ENCODE peak calls at places on chromosomes 2 and 18, in six cellular contexts. R is trophoblast cell, M is fibroblast of lung, Z is astrocyte, Q is PC-3, U is keratinocyte. E is an unnamed sample.
A peak's percentile ranks its signal among the peaks of the same experiment; 100 is the strongest.

GRCh38 chr2:8661736-8662135 is 20.1 kb upstream of the ID2 start:
- DNase-seq in R (no peak), M (peak; percentile 53), Z (peak; percentile 28), Q (no peak), U (no peak), E (no peak)

GRCh38 chr18:46759885-46760284 is 3.0 kb upstream of the ST8SIA5 start:
- DNase-seq in R (no peak), Q (no peak), U (no peak), Z (no peak), M (no peak), E (no peak)

GRCh38 chr18:30376515-30376914 is 666.0 kb downstream of the DSC3 start:
- DNase-seq in Q (peak; percentile 57), U (no peak), R (no peak), M (no peak), Z (no peak), E (no peak)

GRCh38 chr2:199468561-199469513 is 11.1 kb upstream of the SATB2 start:
- DNase-seq in M (no peak), U (no peak), Q (no peak), R (no peak), Z (no peak), E (no peak)

GRCh38 chr2:166147883-166148282 is 20.1 kb upstream of the SCN1A start:
- DNase-seq in U (no peak), Q (no peak), Z (no peak), M (no peak), R (no peak), E (no peak)

GRCh38 chr2:68255736-68256450 is 3.6 kb upstream of the PPP3R1 start:
- DNase-seq in R (peak; percentile 95), Q (peak; percentile 54), M (peak; percentile 83), Z (peak; percentile 74), U (no peak), E (peak; percentile 46)

GRCh38 chr2:60961457-60961856 is 56.1 kb upstream of the PEX13 start:
- DNase-seq in U (no peak), M (peak; percentile 47), Q (peak; percentile 93), Z (peak; percentile 26), R (peak; percentile 95), E (peak; percentile 93)

GRCh38 chr18:31183302-31183701 is 20.6 kb upstream of the DSC1 start:
- DNase-seq in U (no peak), Q (no peak), M (no peak), Z (no peak), R (no peak), E (no peak)

GRCh38 chr2:199875400-199875799 is 24.4 kb upstream of the FTCDNL1 start:
- DNase-seq in Q (no peak), R (peak; percentile 78), Z (peak; percentile 6), U (no peak), M (peak; percentile 22), E (no peak)

GRCh38 chr2:119367472-119368099 is 809 bp downstream of the DBI start:
- DNase-seq in R (peak; percentile 44), Z (no peak), U (no peak), Q (peak; percentile 37), M (peak; percentile 8), E (peak; percentile 39)

GRCh38 chr2:217858519-217859466 is 144.0 kb downstream of the TNS1 start:
- DNase-seq in U (no peak), Z (peak; percentile 78), R (peak; percentile 56), Q (no peak), M (peak; percentile 82), E (no peak)

GRCh38 chr2:27717070-27717453 is 53.4 kb downstream of the SLC4A1AP start:
- DNase-seq in Z (peak; percentile 66), U (peak; percentile 81), M (peak; percentile 71), Q (peak; percentile 36), R (peak; percentile 69), E (peak; percentile 95)

GRCh38 chr2:28169492-28169891 is 223.2 kb upstream of the FOSL2 start:
- DNase-seq in R (no peak), U (no peak), Q (no peak), Z (no peak), M (no peak), E (no peak)

GRCh38 chr2:82950148-82950547 is 1508.9 kb downstream of the SUCLG1 start:
- DNase-seq in Q (no peak), R (no peak), Z (no peak), U (no peak), M (no peak), E (no peak)

GRCh38 chr2:99818842-99819241 is 323.5 kb downstream of the AFF3 start:
- DNase-seq in U (no peak), R (no peak), Z (peak; percentile 21), M (no peak), Q (peak; percentile 71), E (peak; percentile 24)

GRCh38 chr2:72562451-72563153 is 263.2 kb downstream of the EXOC6B start:
- DNase-seq in R (peak; percentile 89), Q (no peak), U (no peak), Z (peak; percentile 79), M (peak; percentile 83), E (peak; percentile 2)

GRCh38 chr2:144580521-144581153 is 60.7 kb upstream of the ZEB2 start:
- DNase-seq in R (no peak), U (no peak), M (no peak), Q (no peak), Z (no peak), E (no peak)

GRCh38 chr2:171318463-171318934 is 115.3 kb downstream of the METTL8 start:
- DNase-seq in M (peak; percentile 56), R (no peak), Z (peak; percentile 26), U (no peak), Q (no peak), E (no peak)

GRCh38 chr2:144376926-144377325 is 143.0 kb downstream of the ZEB2 start:
- DNase-seq in Q (no peak), Z (peak; percentile 68), R (no peak), M (peak; percentile 76), U (no peak), E (no peak)

GRCh38 chr2:239391286-239392071 is 9.3 kb downstream of the HDAC4 start:
- DNase-seq in R (no peak), U (no peak), M (no peak), Q (no peak), Z (no peak), E (no peak)

GRCh38 chr2:14601070-14601770 is 31.3 kb upstream of the LRATD1 start:
- DNase-seq in Q (peak; percentile 43), R (no peak), M (peak; percentile 23), U (peak; percentile 42), Z (peak; percentile 11), E (peak; percentile 55)

GRCh38 chr2:128322651-128323491 is 4.2 kb upstream of the HS6ST1 start:
- DNase-seq in U (no peak), Z (no peak), Q (no peak), R (no peak), M (no peak), E (no peak)

GRCh38 chr2:111967018-111967417 is 68.6 kb downstream of the MERTK start:
- DNase-seq in M (no peak), U (no peak), Q (no peak), R (no peak), Z (no peak), E (no peak)

DNA sequence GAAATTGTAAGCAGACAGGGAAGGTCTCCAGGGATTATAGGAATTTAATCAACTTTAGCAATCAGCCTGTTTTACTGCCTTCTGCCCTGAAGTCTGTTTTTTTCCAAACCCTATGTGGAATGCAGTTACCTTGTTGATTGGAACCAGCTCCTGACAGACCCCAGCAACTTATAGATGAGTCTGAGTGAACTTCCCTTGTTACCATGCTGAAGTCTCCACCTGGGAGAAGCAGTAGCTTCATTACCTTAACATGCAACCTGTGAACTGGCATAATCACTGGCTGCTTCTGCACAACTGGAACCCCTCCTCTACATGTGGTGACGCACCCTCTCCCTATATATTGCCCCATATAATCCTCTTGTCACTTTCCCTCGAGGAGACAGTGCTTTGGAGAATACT is 226.3 kb upstream of the SPOPL start:
- DNase-seq in Q (peak; percentile 12), M (no peak), U (no peak), R (no peak), Z (no peak), E (no peak)
- H3K27ac ChIP-seq in Q (peak overlapping the region; percentile 95), M (no peak overlapping the region), U (no peak overlapping the region), R (peak overlapping the region; percentile 96), Z (no peak overlapping the region), E (no peak overlapping the region)

DNA sequence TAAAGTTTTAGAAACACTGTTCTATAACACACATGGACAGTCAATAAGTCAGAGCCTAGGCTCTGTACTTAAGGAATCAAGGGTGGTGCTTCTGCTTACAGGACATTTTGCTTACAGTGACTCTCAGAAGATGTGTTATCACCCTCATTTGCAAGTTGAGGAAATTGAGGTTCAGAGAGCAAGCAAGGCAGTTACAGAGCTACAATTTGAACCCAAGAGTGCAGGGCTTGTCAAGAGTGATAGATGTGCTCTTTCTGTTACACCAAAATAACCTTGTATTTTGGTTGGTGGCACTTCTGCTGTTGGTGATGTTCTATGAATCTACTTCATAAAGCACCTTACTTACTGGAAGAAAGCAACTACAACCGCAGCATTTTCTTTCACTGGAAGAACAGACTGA is 170.2 kb downstream of the THADA start:
- DNase-seq in U (no peak), Z (no peak), M (no peak), Q (no peak), R (no peak), E (no peak)
- H3K9ac ChIP-seq in U (no peak overlapping the region), Z (no peak overlapping the region), M (no peak overlapping the region), Q (peak overlapping the region; percentile 50), R (no peak overlapping the region), E (no peak overlapping the region)

GRCh38 chr2:202237787-202238233 is 587 bp downstream of the SUMO1 start:
- DNase-seq in R (peak; percentile 55), U (no peak), Q (peak; percentile 34), M (peak; percentile 64), Z (peak; percentile 50), E (peak; percentile 68)

DNA sequence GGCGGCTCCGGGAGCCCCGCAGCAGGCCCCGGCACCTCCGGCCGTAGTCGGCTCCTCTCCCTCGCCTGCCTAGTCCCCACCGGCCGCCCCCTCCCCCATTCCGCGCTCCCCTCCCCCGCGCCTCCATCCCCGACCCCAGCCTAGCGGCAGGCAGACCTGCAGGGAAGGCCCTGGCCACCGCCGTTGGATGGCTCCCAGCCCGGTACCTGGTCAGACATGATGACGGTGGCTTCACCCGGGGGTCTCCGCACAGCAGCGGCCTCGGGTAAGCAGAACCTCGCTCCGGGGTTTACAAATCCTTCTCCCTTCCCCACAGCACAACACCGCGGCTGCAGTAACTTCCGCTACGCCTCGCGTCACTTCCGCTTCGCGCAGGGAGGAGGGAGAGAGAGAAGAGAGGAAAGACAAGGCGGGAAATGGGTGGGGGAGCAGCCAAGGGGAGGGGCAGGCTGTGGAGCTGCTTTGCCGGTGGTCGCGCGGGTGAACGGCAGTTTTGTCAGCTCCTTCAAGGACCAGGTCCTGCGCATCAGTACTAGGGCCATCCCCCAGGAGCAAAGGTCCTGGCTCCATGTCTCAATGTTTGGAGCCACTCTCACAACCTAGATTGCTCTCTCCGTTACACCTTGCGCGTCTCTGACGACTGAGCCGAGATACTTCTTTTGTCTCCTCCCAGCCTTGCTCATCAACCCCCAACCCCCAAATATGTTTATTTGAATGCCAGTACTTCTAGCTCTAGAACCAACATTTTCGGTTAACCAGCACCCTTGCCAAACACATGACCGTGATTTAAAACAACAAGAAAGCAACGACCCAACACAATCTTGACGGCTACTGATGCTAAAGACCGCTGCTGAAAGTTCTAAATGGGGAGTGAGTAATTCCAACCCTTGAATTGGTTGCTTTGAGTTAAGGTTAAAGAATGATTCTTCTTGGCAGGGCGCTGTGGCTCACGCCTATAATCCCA is at the start of gene SUMO1:
- DNase-seq in Z (peak; percentile 82), R (peak; percentile 88), U (peak; percentile 21), Q (peak; percentile 91), M (peak; percentile 88), E (peak; percentile 85)
- H3K79me2 ChIP-seq in Z (peaks cover 49% of the 10 kb centered on the region), R (peaks cover 15% of the 10 kb centered on the region), U (peaks cover 46% of the 10 kb centered on the region), Q (peaks cover 54% of the 10 kb centered on the region), M (peaks cover 44% of the 10 kb centered on the region), E (peaks cover 49% of the 10 kb centered on the region)

DNA sequence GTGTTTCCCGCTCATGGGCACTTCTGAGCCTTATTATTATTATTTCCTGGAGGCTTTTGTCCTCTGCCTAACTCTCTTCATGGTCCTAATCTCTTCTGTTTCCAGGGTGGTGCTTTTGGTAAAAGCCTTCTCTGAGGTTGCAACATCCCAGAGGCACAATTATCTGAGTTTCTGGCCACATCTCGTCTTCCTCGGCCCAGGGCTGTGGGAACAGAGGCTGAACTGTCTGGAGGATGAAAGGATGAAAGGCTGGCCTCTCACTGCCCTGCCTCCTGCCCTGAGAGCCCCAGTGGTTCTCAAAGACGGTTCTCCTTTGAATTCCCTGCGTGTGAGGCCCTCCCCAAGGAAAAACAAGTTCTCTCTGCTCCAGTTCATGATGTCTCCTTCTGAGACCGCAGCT is 13.8 kb downstream of the GYPC start:
- DNase-seq in Q (no peak), U (no peak), M (no peak), Z (no peak), R (no peak), E (no peak)
- H3K27ac ChIP-seq in Q (no peak overlapping the region), U (no peak overlapping the region), M (no peak overlapping the region), Z (no peak overlapping the region), R (no peak overlapping the region), E (no peak overlapping the region)